ENCODE peak calls at places on chromosomes 5 and 9, in eight cellular contexts. One of them, this sample, is unnamed.

GRCh38 chr9:19028835-19029451 is 4.1 kb downstream of the SAXO1 start:
- DNase-seq in GOT3: no peak
- DNase-seq in activated naive CD8-positive, alpha-beta T cell treated with anti-CD3 and anti-CD28 coated beads for 36 hours: peak; percentile 24
- DNase-seq in RCC 7860: peak; percentile 53
- DNase-seq in NAMALWA: peak; percentile 72
- DNase-seq in NCI-H510A treated with DMSO at 0.1 percent for 48 hours: peak; percentile 66
- DNase-seq in SK-N-SH: peak; percentile 81
- DNase-seq in SIG-M5: no peak
- DNase-seq in this sample: peak; percentile 54

GRCh38 chr5:172979778-172980177 is 3.8 kb upstream of the ATP6V0E1 start:
- DNase-seq in GOT3: no peak
- DNase-seq in activated naive CD8-positive, alpha-beta T cell treated with anti-CD3 and anti-CD28 coated beads for 36 hours: no peak
- DNase-seq in RCC 7860: no peak
- DNase-seq in NAMALWA: no peak
- DNase-seq in NCI-H510A treated with DMSO at 0.1 percent for 48 hours: no peak
- DNase-seq in SK-N-SH: no peak
- DNase-seq in SIG-M5: no peak
- DNase-seq in this sample: no peak

GRCh38 chr5:9284781-9285307 is 261.0 kb downstream of the SEMA5A start:
- DNase-seq in GOT3: no peak
- DNase-seq in activated naive CD8-positive, alpha-beta T cell treated with anti-CD3 and anti-CD28 coated beads for 36 hours: no peak
- DNase-seq in RCC 7860: no peak
- DNase-seq in NAMALWA: no peak
- DNase-seq in NCI-H510A treated with DMSO at 0.1 percent for 48 hours: no peak
- DNase-seq in SK-N-SH: peak; percentile 27
- DNase-seq in SIG-M5: no peak
- DNase-seq in this sample: no peak

GRCh38 chr9:114799925-114800324 is 5.9 kb downstream of the TNFSF15 start:
- DNase-seq in GOT3: no peak
- DNase-seq in activated naive CD8-positive, alpha-beta T cell treated with anti-CD3 and anti-CD28 coated beads for 36 hours: no peak
- DNase-seq in RCC 7860: no peak
- DNase-seq in NAMALWA: no peak
- DNase-seq in NCI-H510A treated with DMSO at 0.1 percent for 48 hours: no peak
- DNase-seq in SK-N-SH: no peak
- DNase-seq in SIG-M5: no peak
- DNase-seq in this sample: no peak

GRCh38 chr5:94969174-94969573 is 315.7 kb downstream of the MCTP1 start:
- DNase-seq in GOT3: no peak
- DNase-seq in activated naive CD8-positive, alpha-beta T cell treated with anti-CD3 and anti-CD28 coated beads for 36 hours: no peak
- DNase-seq in RCC 7860: no peak
- DNase-seq in NAMALWA: peak; percentile 56
- DNase-seq in NCI-H510A treated with DMSO at 0.1 percent for 48 hours: peak; percentile 10
- DNase-seq in SK-N-SH: no peak
- DNase-seq in SIG-M5: no peak
- DNase-seq in this sample: peak; percentile 37

GRCh38 chr9:134375011-134375390 is 48.7 kb downstream of the RXRA start:
- DNase-seq in GOT3: no peak
- DNase-seq in activated naive CD8-positive, alpha-beta T cell treated with anti-CD3 and anti-CD28 coated beads for 36 hours: no peak
- DNase-seq in RCC 7860: peak; percentile 8
- DNase-seq in NAMALWA: no peak
- DNase-seq in NCI-H510A treated with DMSO at 0.1 percent for 48 hours: no peak
- DNase-seq in SK-N-SH: no peak
- DNase-seq in SIG-M5: no peak
- DNase-seq in this sample: no peak

GRCh38 chr9:136742640-136743391 is at the start of gene LCN10:
- DNase-seq in GOT3: no peak
- DNase-seq in activated naive CD8-positive, alpha-beta T cell treated with anti-CD3 and anti-CD28 coated beads for 36 hours: no peak
- DNase-seq in RCC 7860: no peak
- DNase-seq in NAMALWA: no peak
- DNase-seq in NCI-H510A treated with DMSO at 0.1 percent for 48 hours: peak; percentile 28
- DNase-seq in SK-N-SH: peak; percentile 80
- DNase-seq in SIG-M5: no peak
- DNase-seq in this sample: peak; percentile 76

GRCh38 chr9:97900738-97901565 is 21.3 kb downstream of the TRMO start:
- DNase-seq in GOT3: no peak
- DNase-seq in activated naive CD8-positive, alpha-beta T cell treated with anti-CD3 and anti-CD28 coated beads for 36 hours: no peak
- DNase-seq in RCC 7860: peak; percentile 61
- DNase-seq in NAMALWA: peak; percentile 64
- DNase-seq in NCI-H510A treated with DMSO at 0.1 percent for 48 hours: peak; percentile 39
- DNase-seq in SK-N-SH: peak; percentile 61
- DNase-seq in SIG-M5: no peak
- DNase-seq in this sample: peak; percentile 17

GRCh38 chr5:54621742-54622141 is 104.2 kb downstream of the SNX18 start:
- DNase-seq in GOT3: no peak
- DNase-seq in activated naive CD8-positive, alpha-beta T cell treated with anti-CD3 and anti-CD28 coated beads for 36 hours: no peak
- DNase-seq in RCC 7860: no peak
- DNase-seq in NAMALWA: no peak
- DNase-seq in NCI-H510A treated with DMSO at 0.1 percent for 48 hours: no peak
- DNase-seq in SK-N-SH: no peak
- DNase-seq in SIG-M5: no peak
- DNase-seq in this sample: no peak

GRCh38 chr9:76161546-76161945 is 232.7 kb downstream of the RFK start:
- DNase-seq in GOT3: no peak
- DNase-seq in activated naive CD8-positive, alpha-beta T cell treated with anti-CD3 and anti-CD28 coated beads for 36 hours: no peak
- DNase-seq in RCC 7860: no peak
- DNase-seq in NAMALWA: no peak
- DNase-seq in NCI-H510A treated with DMSO at 0.1 percent for 48 hours: no peak
- DNase-seq in SK-N-SH: no peak
- DNase-seq in SIG-M5: no peak
- DNase-seq in this sample: no peak

GRCh38 chr9:114701971-114702370 is 20.0 kb upstream of the TEX48 start:
- DNase-seq in GOT3: no peak
- DNase-seq in activated naive CD8-positive, alpha-beta T cell treated with anti-CD3 and anti-CD28 coated beads for 36 hours: no peak
- DNase-seq in RCC 7860: no peak
- DNase-seq in NAMALWA: no peak
- DNase-seq in NCI-H510A treated with DMSO at 0.1 percent for 48 hours: no peak
- DNase-seq in SK-N-SH: no peak
- DNase-seq in SIG-M5: no peak
- DNase-seq in this sample: no peak

GRCh38 chr9:20319641-20320337 is 302.5 kb downstream of the MLLT3 start:
- DNase-seq in GOT3: no peak
- DNase-seq in activated naive CD8-positive, alpha-beta T cell treated with anti-CD3 and anti-CD28 coated beads for 36 hours: peak; percentile 37
- DNase-seq in RCC 7860: no peak
- DNase-seq in NAMALWA: no peak
- DNase-seq in NCI-H510A treated with DMSO at 0.1 percent for 48 hours: peak; percentile 48
- DNase-seq in SK-N-SH: no peak
- DNase-seq in SIG-M5: no peak
- DNase-seq in this sample: no peak

GRCh38 chr5:2006193-2006970 is 123.7 kb upstream of the IRX4 start:
- DNase-seq in GOT3: no peak
- DNase-seq in activated naive CD8-positive, alpha-beta T cell treated with anti-CD3 and anti-CD28 coated beads for 36 hours: no peak
- DNase-seq in RCC 7860: no peak
- DNase-seq in NAMALWA: no peak
- DNase-seq in NCI-H510A treated with DMSO at 0.1 percent for 48 hours: no peak
- DNase-seq in SK-N-SH: no peak
- DNase-seq in SIG-M5: no peak
- DNase-seq in this sample: no peak

GRCh38 chr9:91567642-91568274 is 144.1 kb upstream of the NFIL3 start:
- DNase-seq in GOT3: no peak
- DNase-seq in activated naive CD8-positive, alpha-beta T cell treated with anti-CD3 and anti-CD28 coated beads for 36 hours: no peak
- DNase-seq in RCC 7860: no peak
- DNase-seq in NAMALWA: no peak
- DNase-seq in NCI-H510A treated with DMSO at 0.1 percent for 48 hours: no peak
- DNase-seq in SK-N-SH: no peak
- DNase-seq in SIG-M5: no peak
- DNase-seq in this sample: no peak

GRCh38 chr9:121019282-121019681 is 30.8 kb downstream of the C5 start:
- DNase-seq in GOT3: no peak
- DNase-seq in activated naive CD8-positive, alpha-beta T cell treated with anti-CD3 and anti-CD28 coated beads for 36 hours: no peak
- DNase-seq in RCC 7860: no peak
- DNase-seq in NAMALWA: no peak
- DNase-seq in NCI-H510A treated with DMSO at 0.1 percent for 48 hours: no peak
- DNase-seq in SK-N-SH: no peak
- DNase-seq in SIG-M5: no peak
- DNase-seq in this sample: no peak

GRCh38 chr5:137997726-137998213 is 35.1 kb downstream of the FAM13B start:
- DNase-seq in GOT3: no peak
- DNase-seq in activated naive CD8-positive, alpha-beta T cell treated with anti-CD3 and anti-CD28 coated beads for 36 hours: peak; percentile 6
- DNase-seq in RCC 7860: peak; percentile 69
- DNase-seq in NAMALWA: peak; percentile 61
- DNase-seq in NCI-H510A treated with DMSO at 0.1 percent for 48 hours: no peak
- DNase-seq in SK-N-SH: no peak
- DNase-seq in SIG-M5: peak; percentile 15
- DNase-seq in this sample: peak; percentile 44

GRCh38 chr5:137231535-137231934 is 267.6 kb downstream of the SPOCK1 start:
- DNase-seq in GOT3: no peak
- DNase-seq in activated naive CD8-positive, alpha-beta T cell treated with anti-CD3 and anti-CD28 coated beads for 36 hours: no peak
- DNase-seq in RCC 7860: peak; percentile 78
- DNase-seq in NAMALWA: no peak
- DNase-seq in NCI-H510A treated with DMSO at 0.1 percent for 48 hours: no peak
- DNase-seq in SK-N-SH: no peak
- DNase-seq in SIG-M5: no peak
- DNase-seq in this sample: no peak

GRCh38 chr5:167790462-167791260 is 500.8 kb upstream of the WWC1 start:
- DNase-seq in GOT3: no peak
- DNase-seq in activated naive CD8-positive, alpha-beta T cell treated with anti-CD3 and anti-CD28 coated beads for 36 hours: no peak
- DNase-seq in RCC 7860: no peak
- DNase-seq in NAMALWA: no peak
- DNase-seq in NCI-H510A treated with DMSO at 0.1 percent for 48 hours: no peak
- DNase-seq in SK-N-SH: no peak
- DNase-seq in SIG-M5: no peak
- DNase-seq in this sample: no peak

GRCh38 chr9:130058154-130058553 is 4.4 kb downstream of the GPR107 start:
- DNase-seq in GOT3: no peak
- DNase-seq in activated naive CD8-positive, alpha-beta T cell treated with anti-CD3 and anti-CD28 coated beads for 36 hours: no peak
- DNase-seq in RCC 7860: no peak
- DNase-seq in NAMALWA: peak; percentile 33
- DNase-seq in NCI-H510A treated with DMSO at 0.1 percent for 48 hours: no peak
- DNase-seq in SK-N-SH: peak; percentile 48
- DNase-seq in SIG-M5: no peak
- DNase-seq in this sample: no peak

GRCh38 chr5:10233505-10233904 is 16.2 kb downstream of the ATPSCKMT start:
- DNase-seq in GOT3: peak; percentile 24
- DNase-seq in activated naive CD8-positive, alpha-beta T cell treated with anti-CD3 and anti-CD28 coated beads for 36 hours: no peak
- DNase-seq in RCC 7860: peak; percentile 95
- DNase-seq in NAMALWA: no peak
- DNase-seq in NCI-H510A treated with DMSO at 0.1 percent for 48 hours: peak; percentile 48
- DNase-seq in SK-N-SH: peak; percentile 74
- DNase-seq in SIG-M5: no peak
- DNase-seq in this sample: no peak

GRCh38 chr5:82991059-82991458 is 86.1 kb downstream of the TMEM167A start:
- DNase-seq in GOT3: no peak
- DNase-seq in activated naive CD8-positive, alpha-beta T cell treated with anti-CD3 and anti-CD28 coated beads for 36 hours: no peak
- DNase-seq in RCC 7860: no peak
- DNase-seq in NAMALWA: no peak
- DNase-seq in NCI-H510A treated with DMSO at 0.1 percent for 48 hours: no peak
- DNase-seq in SK-N-SH: no peak
- DNase-seq in SIG-M5: no peak
- DNase-seq in this sample: no peak

GRCh38 chr9:124480621-124480981 is 26.6 kb downstream of the NR5A1 start:
- DNase-seq in GOT3: no peak
- DNase-seq in activated naive CD8-positive, alpha-beta T cell treated with anti-CD3 and anti-CD28 coated beads for 36 hours: no peak
- DNase-seq in RCC 7860: no peak
- DNase-seq in NAMALWA: peak; percentile 79
- DNase-seq in NCI-H510A treated with DMSO at 0.1 percent for 48 hours: peak; percentile 12
- DNase-seq in SK-N-SH: peak; percentile 80
- DNase-seq in SIG-M5: no peak
- DNase-seq in this sample: peak; percentile 74

GRCh38 chr9:124878518-124878917 is 16.6 kb downstream of the ARPC5L start:
- DNase-seq in GOT3: no peak
- DNase-seq in activated naive CD8-positive, alpha-beta T cell treated with anti-CD3 and anti-CD28 coated beads for 36 hours: no peak
- DNase-seq in RCC 7860: no peak
- DNase-seq in NAMALWA: no peak
- DNase-seq in NCI-H510A treated with DMSO at 0.1 percent for 48 hours: no peak
- DNase-seq in SK-N-SH: no peak
- DNase-seq in SIG-M5: no peak
- DNase-seq in this sample: no peak

GRCh38 chr5:139636975-139637408 is 11.2 kb upstream of the CXXC5 start:
- DNase-seq in GOT3: no peak
- DNase-seq in activated naive CD8-positive, alpha-beta T cell treated with anti-CD3 and anti-CD28 coated beads for 36 hours: peak; percentile 49
- DNase-seq in RCC 7860: peak; percentile 85
- DNase-seq in NAMALWA: peak; percentile 72
- DNase-seq in NCI-H510A treated with DMSO at 0.1 percent for 48 hours: no peak
- DNase-seq in SK-N-SH: no peak
- DNase-seq in SIG-M5: no peak
- DNase-seq in this sample: no peak

GRCh38 chr5:132073231-132074013 is at the start of gene CSF2:
- DNase-seq in GOT3: no peak
- DNase-seq in activated naive CD8-positive, alpha-beta T cell treated with anti-CD3 and anti-CD28 coated beads for 36 hours: no peak
- DNase-seq in RCC 7860: peak; percentile 91
- DNase-seq in NAMALWA: no peak
- DNase-seq in NCI-H510A treated with DMSO at 0.1 percent for 48 hours: peak; percentile 6
- DNase-seq in SK-N-SH: no peak
- DNase-seq in SIG-M5: no peak
- DNase-seq in this sample: no peak

This sample was measured in RPMI8226.